ENCODE peak calls at places on chromosome 22, in four cellular contexts. M, L, G and U are unnamed samples. For H3K36me3, the result is how much of the 10 kb centered on the place peaks cover.

GRCh38 chr22:32533265-32534068 is 58.9 kb downstream of the FBXO7 start:
- DNase-seq in M (no peak), L (no peak), G (no peak), U (no peak)

GRCh38 chr22:18954333-18954732 is 18.2 kb upstream of the PRODH start:
- DNase-seq in M (peak), L (no peak), G (peak), U (peak)

GRCh38 chr22:21803859-21804258 is 63.6 kb downstream of the MAPK1 start:
- DNase-seq in M (no peak), L (no peak), G (no peak), U (no peak)

GRCh38 chr22:31926969-31927368 is 17.4 kb upstream of the YWHAH start:
- DNase-seq in M (no peak), L (no peak), G (no peak), U (no peak)

GRCh38 chr22:19355413-19356157 is 64.1 kb upstream of the CLTCL1 start:
- DNase-seq in M (no peak), L (no peak), G (no peak), U (no peak)

GRCh38 chr22:25548866-25549464 is 15.5 kb upstream of the GRK3 start:
- DNase-seq in M (no peak), L (no peak), G (no peak), U (no peak)

GRCh38 chr22:46007848-46008261 is 30.9 kb upstream of the WNT7B start:
- DNase-seq in M (peak), L (no peak), G (peak), U (peak)

GRCh38 chr22:45163074-45163416 is 680 bp upstream of the NUP50 start:
- DNase-seq in M (no peak), L (no peak), G (peak), U (no peak)

GRCh38 chr22:36246718-36247117 is 6.2 kb upstream of the APOL1 start:
- DNase-seq in M (no peak), L (no peak), G (no peak), U (no peak)

GRCh38 chr22:42452916-42453315 is 20.7 kb upstream of the NFAM1 start:
- DNase-seq in M (no peak), L (no peak), G (no peak), U (no peak)

GRCh38 chr22:18045794-18046193 is 21.4 kb upstream of the MICAL3 start:
- DNase-seq in M (no peak), L (no peak), G (no peak), U (no peak)

GRCh38 chr22:24543068-24543675 is 11.8 kb downstream of the GUCD1 start:
- DNase-seq in M (no peak), L (no peak), G (no peak), U (peak)

GRCh38 chr22:19019679-19020032 is 83.6 kb upstream of the PRODH start:
- DNase-seq in M (no peak), L (no peak), G (no peak), U (no peak)

GRCh38 chr22:46070722-46071450 is 79.4 kb upstream of the PPARA start:
- DNase-seq in M (no peak), L (no peak), G (peak), U (peak)

GRCh38 chr22:25134028-25134427 is 65.6 kb upstream of the CRYBB3 start:
- DNase-seq in M (peak), L (no peak), G (peak), U (peak)

GRCh38 chr22:37994049-37994448 is 9.7 kb upstream of the SOX10 start:
- DNase-seq in M (no peak), L (no peak), G (no peak), U (no peak)

GRCh38 chr22:36197065-36197440 is 4.6 kb downstream of the APOL4 start:
- DNase-seq in M (no peak), L (no peak), G (peak), U (no peak)

GRCh38 chr22:48760481-48761238 is 1067.0 kb downstream of the BRD1 start:
- DNase-seq in M (no peak), L (no peak), G (no peak), U (peak)

GRCh38 chr22:19394274-19395050 is 37.1 kb downstream of the HIRA start:
- DNase-seq in M (no peak), L (no peak), G (no peak), U (no peak)

GRCh38 chr22:44940121-44940520 is 69.7 kb downstream of the PHF21B start:
- DNase-seq in M (no peak), L (no peak), G (no peak), U (no peak)

GRCh38 chr22:31179345-31179744 is 19.4 kb downstream of the RNF185 start:
- DNase-seq in M (peak), L (no peak), G (peak), U (no peak)

GRCh38 chr22:38308791-38309498 is 8.3 kb downstream of the CSNK1E start:
- DNase-seq in M (no peak), L (no peak), G (no peak), U (no peak)

GRCh38 chr22:39316440-39317083 is 2.9 kb downstream of the RPL3 start:
- DNase-seq in M (peak), L (peak), G (peak), U (peak)

GRCh38 chr22:48968201-48968959 is 859.3 kb downstream of the BRD1 start:
- DNase-seq in M (peak), L (peak), G (peak), U (peak)

GRCh38 chr22:47620391-47620790 is 857.9 kb downstream of the TBC1D22A start:
- DNase-seq in M (no peak), L (no peak), G (no peak), U (peak)

GRCh38 chr22:24583972-24584790 is 8.7 kb downstream of the LRRC75B start:
- DNase-seq in M (no peak), L (no peak), G (no peak), U (peak)

GRCh38 chr22:36377022-36377631 is 10.6 kb downstream of the MYH9 start:
- DNase-seq in M (no peak), L (no peak), G (no peak), U (no peak)

GRCh38 chr22:21942407-21942895 is 10.2 kb downstream of the PPM1F start:
- DNase-seq in M (no peak), L (peak), G (peak), U (peak)

GRCh38 chr22:26570126-26570525 is 19.8 kb downstream of the TPST2 start:
- DNase-seq in M (peak), L (no peak), G (no peak), U (no peak)

GRCh38 chr22:38107692-38108515 is 2.6 kb downstream of the BAIAP2L2 start:
- DNase-seq in M (no peak), L (no peak), G (peak), U (peak)

GRCh38 chr22:46752286-46752685 is 10.2 kb upstream of the TBC1D22A start:
- DNase-seq in M (no peak), L (no peak), G (no peak), U (no peak)

GRCh38 chr22:48088926-48089536 is 1326.6 kb downstream of the TBC1D22A start:
- DNase-seq in M (no peak), L (no peak), G (no peak), U (no peak)

GRCh38 chr22:35873426-35873825 is 155.2 kb downstream of the RBFOX2 start:
- DNase-seq in M (no peak), L (no peak), G (no peak), U (no peak)

GRCh38 chr22:37218771-37219411 is 6.6 kb upstream of the SSTR3 start:
- DNase-seq in M (no peak), L (no peak), G (peak), U (no peak)

DNA sequence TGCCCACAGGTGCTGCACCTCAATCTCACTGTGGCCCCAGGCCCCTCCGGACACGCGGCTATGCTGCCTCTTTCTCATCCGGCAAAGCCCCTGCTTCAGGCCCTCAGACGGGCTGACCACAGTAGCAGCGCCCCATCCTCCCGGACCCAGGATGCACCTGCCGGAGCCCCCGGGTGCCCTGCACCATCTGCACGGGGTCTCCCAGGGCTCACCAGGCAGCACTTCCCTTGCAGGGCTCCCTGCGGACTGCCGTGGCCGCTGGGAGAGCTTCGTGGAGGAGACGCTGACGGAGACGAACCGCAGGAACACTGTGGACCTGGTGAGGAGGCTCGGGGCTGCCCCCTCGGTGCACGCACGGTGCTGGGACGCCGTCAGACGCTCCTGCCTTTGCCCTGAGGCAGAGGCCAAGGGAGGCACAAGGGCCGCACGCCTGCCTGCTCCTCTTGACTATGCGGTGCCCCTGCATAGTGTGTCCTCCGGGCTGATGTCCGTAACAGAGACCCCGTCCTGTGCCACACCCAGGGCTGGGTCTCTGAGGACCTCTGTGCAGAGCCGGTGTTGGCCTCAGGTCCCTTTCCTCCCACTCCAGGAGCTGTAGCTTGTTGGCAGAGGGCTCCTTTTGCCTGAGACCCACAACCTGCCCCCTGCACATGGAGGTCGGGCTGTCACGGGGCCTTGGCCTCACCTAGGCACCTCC is 38.6 kb downstream of the SBF1 start:
- DNase-seq in M (no peak), L (no peak), G (no peak), U (no peak)
- H3K36me3 ChIP-seq in M (under half), L (under half), G (under half), U (half or more)

DNA sequence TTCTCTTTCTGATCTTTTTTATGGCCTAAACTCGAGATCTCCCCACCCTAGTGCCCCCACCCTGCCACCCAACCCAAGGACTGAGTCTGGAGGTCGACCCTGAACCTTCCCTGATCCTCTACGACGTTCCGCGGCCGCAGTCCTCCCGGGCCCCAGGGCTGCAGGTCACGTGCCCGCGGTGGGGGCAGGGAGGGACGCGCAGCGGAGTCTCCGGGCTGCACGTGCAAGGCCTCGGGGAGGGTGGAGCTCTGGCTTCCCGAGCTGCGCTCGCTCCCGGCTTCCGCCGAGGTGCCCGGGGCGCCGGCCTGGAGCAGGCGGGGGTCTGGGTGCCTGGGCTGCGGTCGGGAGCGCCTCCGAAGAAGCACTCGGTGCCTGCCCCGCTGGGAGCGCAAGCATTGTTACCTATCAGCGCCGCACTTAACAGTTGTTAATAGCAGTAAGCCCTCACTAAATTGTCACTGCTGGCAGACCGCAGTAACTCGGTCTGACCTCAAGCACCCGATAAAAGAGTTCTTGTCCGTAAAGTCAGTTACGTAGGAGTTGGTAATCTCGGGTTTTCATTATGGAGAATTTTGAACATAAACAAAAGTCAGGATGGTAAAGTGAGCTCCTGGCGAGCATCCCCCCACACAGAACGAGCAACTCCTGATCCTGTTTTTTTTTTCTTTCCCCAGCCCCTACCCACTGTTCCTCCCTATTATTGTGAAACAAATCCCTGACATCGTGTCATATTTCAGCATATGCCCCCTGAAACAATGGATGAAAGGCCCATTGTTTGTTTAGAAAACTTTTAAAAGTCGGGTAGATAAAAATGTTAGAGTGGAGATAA is 69.7 kb upstream of the EP300 start:
- DNase-seq in M (peak), L (peak), G (peak), U (peak)
- TF ChIP-seq POLR2AphosphoS5 in M (peak), L (peak), G (peak), U (peak)

GRCh38 chr22:29723766-29724165 is 4.0 kb downstream of the CABP7 start:
- DNase-seq in M (no peak), L (no peak), G (no peak), U (no peak)
- TF ChIP-seq CTCF in M (no peak), L (no peak), G (no peak), U (no peak)

DNA sequence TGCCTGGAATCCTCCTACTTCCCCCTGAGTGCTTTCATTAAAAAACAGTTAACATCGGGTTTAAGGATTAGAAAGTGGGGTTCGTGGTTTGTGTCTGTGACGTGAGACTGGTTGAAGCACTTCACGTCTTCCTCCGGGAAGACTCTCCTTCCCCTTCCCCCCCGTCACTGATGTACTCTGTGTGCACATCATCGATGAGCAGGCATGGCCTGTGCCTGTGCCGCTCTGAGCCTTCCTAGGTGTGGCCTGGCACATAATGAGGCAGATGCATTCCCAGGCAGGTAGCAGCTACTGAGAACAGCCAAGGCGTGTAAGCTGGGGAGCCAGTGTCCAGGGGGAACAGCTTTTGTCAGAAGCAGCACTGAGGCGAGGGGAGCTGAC is 93.8 kb downstream of the BCR start:
- DNase-seq in M (no peak), L (no peak), G (no peak), U (no peak)
- H3K36me3 ChIP-seq in M (under half), L (under half), G (under half), U (half or more)

DNA sequence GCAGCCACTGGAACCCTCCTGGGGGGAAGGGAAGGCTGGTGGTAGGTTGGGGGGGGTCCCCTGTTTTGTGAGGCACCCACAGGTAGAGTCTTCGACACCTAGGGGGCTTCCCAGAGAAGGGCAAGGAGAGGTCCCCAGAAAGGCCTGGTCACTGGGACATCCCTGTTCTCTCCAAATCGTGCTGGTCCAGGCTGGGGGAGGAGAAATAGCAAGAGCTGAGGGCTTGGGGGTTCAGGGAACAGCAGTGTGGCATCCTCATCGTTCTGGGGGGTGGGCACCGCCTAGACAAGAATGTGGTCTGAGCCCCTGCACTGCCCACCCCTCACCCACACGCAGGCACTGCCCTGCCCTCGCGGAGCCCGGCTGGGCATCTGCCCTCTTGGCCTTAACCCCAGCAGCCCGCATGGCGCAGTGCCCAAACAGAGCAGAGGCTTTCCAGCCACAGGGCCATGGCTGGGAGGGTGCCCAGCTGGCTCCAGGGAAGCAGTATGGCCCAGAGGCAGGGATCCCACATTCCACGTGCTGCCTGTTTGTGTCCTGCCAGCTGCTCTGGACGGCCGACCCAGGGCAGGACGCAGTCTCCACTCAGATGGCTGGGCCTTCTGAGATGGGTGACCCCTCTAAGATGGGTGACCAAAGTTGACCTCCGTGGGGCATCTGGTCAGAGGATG is 14.5 kb downstream of the SCARF2 start:
- DNase-seq in M (no peak), L (no peak), G (no peak), U (peak)
- TF ChIP-seq POLR2AphosphoS5 in M (no peak), L (no peak), G (no peak), U (no peak)

DNA sequence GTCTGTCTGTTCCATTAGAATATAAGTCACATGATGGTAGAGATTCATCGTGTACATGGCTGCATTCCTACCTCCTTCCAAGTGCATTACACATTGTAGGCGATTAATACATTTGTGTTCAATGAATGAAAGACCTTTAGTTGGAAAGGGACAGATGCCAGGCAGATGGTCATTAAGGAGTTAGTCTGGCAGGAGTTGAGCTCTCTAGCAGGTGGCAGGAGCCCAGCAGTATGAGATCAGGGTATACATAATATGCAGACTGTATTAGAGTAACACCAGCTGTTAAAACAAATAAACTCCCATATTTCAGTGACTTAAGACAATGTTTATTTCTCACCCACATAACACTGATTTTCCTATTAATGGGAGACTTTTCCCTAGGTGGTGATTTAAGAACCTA is 147.7 kb upstream of the LARGE1 start:
- DNase-seq in M (no peak), L (no peak), G (no peak), U (no peak)
- TF ChIP-seq CTCF in M (no peak), L (no peak), G (no peak), U (no peak)